ENCODE peak calls at places on chromosome 15, in nine cellular contexts. F, U, J, A, X, G, V, P and I are unnamed samples.
A peak's percentile ranks its signal among the peaks of the same experiment; 100 is the strongest.

GRCh38 chr15:40309344-40309862 is 1.7 kb upstream of the PLCB2 start:
- DNase-seq in F (no peak), U (no peak), J (no peak), A (no peak), X (no peak), G (no peak), V (no peak), P (no peak), I (no peak)

GRCh38 chr15:31488437-31489204 is 162.0 kb downstream of the KLF13 start:
- DNase-seq in F (peak; percentile 76), U (no peak), J (no peak), A (peak; percentile 34), X (peak; percentile 29), G (peak; percentile 81), V (peak; percentile 87), P (peak; percentile 75), I (peak; percentile 76)

GRCh38 chr15:23074684-23075083 is 35.3 kb upstream of the TUBGCP5 start:
- DNase-seq in F (no peak), U (no peak), J (no peak), A (no peak), X (no peak), G (no peak), V (peak; percentile 8), P (no peak), I (peak; percentile 16)

GRCh38 chr15:90711842-90712241 is 5.3 kb upstream of the BLM start:
- DNase-seq in F (no peak), U (no peak), J (no peak), A (no peak), X (no peak), G (no peak), V (no peak), P (no peak), I (no peak)

GRCh38 chr15:59797756-59798604 is 108.9 kb upstream of the BNIP2 start:
- DNase-seq in F (no peak), U (no peak), J (no peak), A (no peak), X (no peak), G (no peak), V (no peak), P (no peak), I (no peak)

GRCh38 chr15:57924536-57924935 is 141.0 kb downstream of the ALDH1A2 start:
- DNase-seq in F (no peak), U (no peak), J (no peak), A (no peak), X (no peak), G (no peak), V (no peak), P (no peak), I (no peak)

GRCh38 chr15:31148622-31149505 is 47.3 kb upstream of the TRPM1 start:
- DNase-seq in F (no peak), U (no peak), J (no peak), A (no peak), X (no peak), G (no peak), V (no peak), P (no peak), I (no peak)

GRCh38 chr15:68584704-68585573 is 6.1 kb downstream of the CORO2B start:
- DNase-seq in F (no peak), U (no peak), J (no peak), A (no peak), X (no peak), G (no peak), V (no peak), P (no peak), I (no peak)

GRCh38 chr15:57720861-57721260 is 14.3 kb downstream of the POLR2M start:
- DNase-seq in F (no peak), U (no peak), J (no peak), A (no peak), X (no peak), G (no peak), V (peak; percentile 20), P (no peak), I (no peak)

GRCh38 chr15:64466408-64467116 is 6.2 kb downstream of the ZNF609 start:
- DNase-seq in F (no peak), U (no peak), J (no peak), A (no peak), X (no peak), G (no peak), V (no peak), P (no peak), I (peak; percentile 64)

GRCh38 chr15:90099072-90099867 is 3.0 kb downstream of the IDH2 start:
- DNase-seq in F (no peak), U (no peak), J (no peak), A (peak; percentile 55), X (no peak), G (no peak), V (no peak), P (peak; percentile 48), I (no peak)

GRCh38 chr15:49270541-49271421 is 100.7 kb downstream of the GALK2 start:
- DNase-seq in F (peak; percentile 47), U (no peak), J (no peak), A (no peak), X (no peak), G (no peak), V (peak; percentile 84), P (no peak), I (no peak)

GRCh38 chr15:29071907-29072273 is 186.1 kb downstream of the APBA2 start:
- DNase-seq in F (no peak), U (no peak), J (no peak), A (no peak), X (no peak), G (no peak), V (no peak), P (no peak), I (no peak)

GRCh38 chr15:75532413-75533250 is 46.5 kb downstream of the PTPN9 start:
- DNase-seq in F (no peak), U (no peak), J (no peak), A (no peak), X (no peak), G (peak; percentile 57), V (peak; percentile 93), P (peak; percentile 56), I (peak; percentile 88)

GRCh38 chr15:66178531-66178910 is 75.0 kb downstream of the MEGF11 start:
- DNase-seq in F (no peak), U (no peak), J (no peak), A (no peak), X (no peak), G (no peak), V (no peak), P (no peak), I (no peak)

GRCh38 chr15:40470423-40471104 is at the start of gene CHST14:
- DNase-seq in F (no peak), U (peak; percentile 47), J (no peak), A (peak; percentile 54), X (peak; percentile 56), G (peak; percentile 79), V (peak; percentile 39), P (peak; percentile 64), I (peak; percentile 71)